ENCODE peak calls at places on chromosomes 6 and 20, in four cellular contexts. A is aorta, H is fibroblast of lung, V is amygdala. P is an unnamed sample.

GRCh38 chr6:109397020-109397419 is 14.8 kb upstream of the CD164 start:
- DNase-seq in A (no peak), V (no peak), H (peak; percentile 56), P (no peak)

GRCh38 chr6:65933390-65933789 is 226.4 kb upstream of the EYS start:
- DNase-seq in V (no peak), H (no peak), A (no peak), P (no peak)

GRCh38 chr6:37507082-37507481 is 7.4 kb upstream of the CCDC167 start:
- DNase-seq in V (no peak), H (no peak), A (no peak), P (no peak)

GRCh38 chr20:41424546-41424945 is 57.9 kb upstream of the EMILIN3 start:
- DNase-seq in A (no peak), H (peak; percentile 23), V (no peak), P (no peak)

GRCh38 chr6:52610745-52611355 is 34.0 kb upstream of the TRAM2 start:
- DNase-seq in H (peak; percentile 58), V (no peak), A (no peak), P (no peak)

GRCh38 chr6:100493206-100493888 is 28.6 kb upstream of the SIM1 start:
- DNase-seq in A (no peak), H (no peak), V (no peak), P (no peak)

GRCh38 chr6:15521516-15521915 is 141.3 kb downstream of the DTNBP1 start:
- DNase-seq in H (no peak), V (no peak), A (no peak), P (no peak)

GRCh38 chr6:57040011-57040410 is 6.5 kb upstream of the KIAA1586 start:
- DNase-seq in H (no peak), V (no peak), A (no peak), P (no peak)

GRCh38 chr6:30075987-30076311 is 380 bp upstream of the RNF39 start:
- DNase-seq in A (no peak), H (no peak), V (no peak), P (no peak)

GRCh38 chr6:126477678-126478077 is 137.8 kb downstream of the CENPW start:
- DNase-seq in A (no peak), H (no peak), V (no peak), P (no peak)

GRCh38 chr6:167491403-167492095 is 166.7 kb downstream of the TTLL2 start:
- DNase-seq in H (no peak), A (no peak), V (no peak), P (no peak)

GRCh38 chr6:21523652-21524051 is 69.9 kb upstream of the SOX4 start:
- DNase-seq in A (no peak), V (no peak), H (no peak), P (no peak)

GRCh38 chr6:46925563-46926253 is 4.0 kb upstream of the ADGRF5 start:
- DNase-seq in A (peak; percentile 83), H (peak; percentile 67), V (no peak), P (no peak)

GRCh38 chr20:1629321-1629720 is 9.5 kb upstream of the SIRPB1 start:
- DNase-seq in V (no peak), H (no peak), A (no peak), P (no peak)

GRCh38 chr6:160084198-160084776 is 37.3 kb upstream of the SLC22A1 start:
- DNase-seq in A (no peak), V (no peak), H (no peak), P (no peak)

GRCh38 chr6:2865270-2866182 is 23.9 kb upstream of the SERPINB1 start:
- DNase-seq in V (no peak), A (no peak), H (peak; percentile 74), P (no peak)

GRCh38 chr20:35489717-35490116 is 34.3 kb downstream of the CEP250 start:
- DNase-seq in H (no peak), V (no peak), A (no peak), P (no peak)

GRCh38 chr6:5214570-5215052 is 46.1 kb downstream of the LYRM4 start:
- DNase-seq in H (peak; percentile 87), V (no peak), A (peak; percentile 60), P (peak; percentile 62)

GRCh38 chr20:3896302-3896701 is 7.1 kb downstream of the PANK2 start:
- DNase-seq in A (no peak), H (peak; percentile 64), V (no peak), P (no peak)

GRCh38 chr6:20933057-20933792 is 399.0 kb downstream of the CDKAL1 start:
- DNase-seq in V (no peak), A (no peak), H (no peak), P (no peak)

GRCh38 chr6:129032602-129033001 is 149.7 kb downstream of the LAMA2 start:
- DNase-seq in A (no peak), V (no peak), H (peak; percentile 33), P (no peak)

GRCh38 chr6:149990109-149990671 is 26.4 kb downstream of the ULBP1 start:
- DNase-seq in V (no peak), H (no peak), A (no peak), P (no peak)

GRCh38 chr6:76644231-76644630 is 571.8 kb upstream of the IMPG1 start:
- DNase-seq in V (no peak), H (no peak), A (no peak), P (no peak)

GRCh38 chr6:43173496-43174262 is 2.6 kb downstream of the SRF start:
- DNase-seq in H (no peak), V (no peak), A (no peak), P (no peak)

GRCh38 chr20:23302386-23302785 is 48.2 kb upstream of the NXT1 start:
- DNase-seq in A (no peak), H (no peak), V (no peak), P (no peak)

GRCh38 chr6:38117281-38117680 is 297.8 kb downstream of the ZFAND3 start:
- DNase-seq in A (no peak), V (no peak), H (no peak), P (no peak)

GRCh38 chr6:116278853-116279231 is 888 bp downstream of the TSPYL1 start:
- DNase-seq in A (peak; percentile 69), V (no peak), H (peak; percentile 58), P (peak; percentile 47)

GRCh38 chr6:142531727-142532126 is 229.9 kb downstream of the ADGRG6 start:
- DNase-seq in A (no peak), H (no peak), V (no peak), P (no peak)

GRCh38 chr6:32843321-32843978 is 397 bp downstream of the PSMB8 start:
- DNase-seq in A (no peak), V (no peak), H (peak; percentile 17), P (no peak)

GRCh38 chr6:111427341-111428116 is 55.5 kb downstream of the REV3L start:
- DNase-seq in V (no peak), H (peak; percentile 79), A (no peak), P (no peak)

GRCh38 chr6:31620586-31621319 is at the start of gene PRRC2A:
- DNase-seq in A (no peak), V (peak; percentile 39), H (peak; percentile 68), P (peak; percentile 46)

GRCh38 chr6:17042422-17043147 is 59.3 kb upstream of the STMND1 start:
- DNase-seq in H (peak; percentile 55), V (peak; percentile 13), A (peak; percentile 52), P (no peak)

GRCh38 chr6:27867941-27868705 is 44.1 kb downstream of the OR2B2 start:
- DNase-seq in A (no peak), H (peak; percentile 50), V (no peak), P (no peak)

GRCh38 chr6:39508513-39508912 is 186.0 kb upstream of the KCNK16 start:
- DNase-seq in V (no peak), H (no peak), A (no peak), P (no peak)

GRCh38 chr6:82385546-82385945 is 21.9 kb downstream of the TPBG start:
- DNase-seq in H (no peak), A (no peak), V (no peak), P (no peak)

GRCh38 chr6:133778414-133778813 is 110.5 kb upstream of the TCF21 start:
- DNase-seq in H (peak; percentile 99), V (no peak), A (no peak), P (no peak)

GRCh38 chr6:156451726-156452125 is 325.5 kb upstream of the ARID1B start:
- DNase-seq in H (no peak), A (no peak), V (no peak), P (no peak)

GRCh38 chr20:57400821-57401564 is 9.8 kb downstream of the RBM38 start:
- DNase-seq in A (no peak), V (no peak), H (no peak), P (no peak)

GRCh38 chr20:41509316-41509715 is 108.9 kb downstream of the CHD6 start:
- DNase-seq in H (no peak), A (no peak), V (no peak), P (no peak)

P was measured in substantia nigra.